ENCODE peak calls at places on chromosome 12, in four cellular contexts. M is GM04504, F is foreskin fibroblast, Z is skeletal muscle cell. T is an unnamed sample.

GRCh38 chr12:25958254-25959068 is at the start of gene RASSF8:
- DNase-seq in M (peak; percentile 62), Z (no peak), F (peak; percentile 94), T (peak; percentile 89)

GRCh38 chr12:13241833-13242232 is 45.3 kb downstream of the EMP1 start:
- DNase-seq in Z (no peak), F (peak; percentile 67), M (no peak), T (no peak)

GRCh38 chr12:131946757-131947156 is 3.0 kb upstream of the EP400 start:
- DNase-seq in M (no peak), F (no peak), Z (no peak), T (no peak)

GRCh38 chr12:54941659-54942058 is 42.9 kb downstream of the TESPA1 start:
- DNase-seq in Z (no peak), M (no peak), F (no peak), T (no peak)

GRCh38 chr12:49190317-49190716 is 1.4 kb upstream of the TUBA1A start:
- DNase-seq in Z (no peak), F (no peak), M (no peak), T (no peak)

GRCh38 chr12:69334138-69334537 is 14.0 kb upstream of the LYZ start:
- DNase-seq in F (no peak), M (no peak), Z (no peak), T (no peak)

GRCh38 chr12:92735131-92735721 is 32.4 kb downstream of the PLEKHG7 start:
- DNase-seq in F (peak; percentile 88), M (peak; percentile 86), Z (peak; percentile 91), T (peak; percentile 91)

GRCh38 chr12:62128186-62128965 is 131.8 kb upstream of the USP15 start:
- DNase-seq in M (no peak), F (peak; percentile 23), Z (no peak), T (no peak)

GRCh38 chr12:89138048-89138852 is 214.1 kb downstream of the DUSP6 start:
- DNase-seq in Z (no peak), M (no peak), F (peak; percentile 63), T (no peak)

GRCh38 chr12:8662592-8662991 is at the start of gene MFAP5:
- DNase-seq in Z (no peak), F (peak; percentile 60), M (no peak), T (peak; percentile 75)

GRCh38 chr12:105912911-105913514 is 225.7 kb downstream of the NUAK1 start:
- DNase-seq in Z (no peak), F (no peak), M (no peak), T (no peak)

GRCh38 chr12:51218607-51219161 is 822 bp upstream of the POU6F1 start:
- DNase-seq in M (no peak), F (no peak), Z (no peak), T (no peak)

GRCh38 chr12:65637774-65638173 is 186.5 kb upstream of the HMGA2 start:
- DNase-seq in F (peak; percentile 47), Z (no peak), M (no peak), T (peak; percentile 38)

GRCh38 chr12:67535176-67535575 is 113.4 kb upstream of the DYRK2 start:
- DNase-seq in Z (no peak), M (no peak), F (no peak), T (no peak)

GRCh38 chr12:51281202-51281924 is 11.1 kb upstream of the SMAGP start:
- DNase-seq in F (peak; percentile 66), M (no peak), Z (no peak), T (peak; percentile 57)

GRCh38 chr12:122880668-122881067 is 15.3 kb downstream of the VPS37B start:
- DNase-seq in Z (peak; percentile 35), M (no peak), F (peak; percentile 75), T (peak; percentile 69)

GRCh38 chr12:65810036-65810435 is 14.2 kb upstream of the HMGA2 start:
- DNase-seq in Z (no peak), M (peak; percentile 35), F (peak; percentile 87), T (no peak)

GRCh38 chr12:56684745-56685369 is 3.2 kb downstream of the PTGES3 start:
- DNase-seq in Z (no peak), M (no peak), F (no peak), T (peak; percentile 29)

GRCh38 chr12:19847294-19848059 is 408.2 kb downstream of the AEBP2 start:
- DNase-seq in M (no peak), F (no peak), Z (no peak), T (peak; percentile 41)

GRCh38 chr12:7787574-7788315 is 1.5 kb upstream of the NANOG start:
- DNase-seq in F (no peak), Z (no peak), M (no peak), T (peak; percentile 22)

GRCh38 chr12:128165387-128165786 is 101.6 kb upstream of the TMEM132C start:
- DNase-seq in M (no peak), Z (no peak), F (no peak), T (no peak)

GRCh38 chr12:58919271-58920101 is 818 bp downstream of the LRIG3 start:
- DNase-seq in Z (no peak), F (peak; percentile 52), M (no peak), T (peak; percentile 66)

GRCh38 chr12:117583677-117584076 is 222.3 kb upstream of the NOS1 start:
- DNase-seq in F (no peak), M (no peak), Z (no peak), T (no peak)

GRCh38 chr12:114430306-114430705 is 24.4 kb upstream of the TBX5 start:
- DNase-seq in F (peak; percentile 95), Z (peak; percentile 56), M (peak; percentile 70), T (peak; percentile 82)

T was measured in cardiac fibroblast.